ENCODE peak calls at places on chromosome 10, in eight cellular contexts. E is stomach, X is sigmoid colon, L is prostate gland, T is endothelial cell of umbilical vein, C is HepG2, V is H1, A is K562. Z is an unnamed sample.

GRCh38 chr10:131474426-131474825 is 162.9 kb upstream of the TCERG1L start:
- DNase-seq in E (no peak), T (no peak), V (no peak), C (no peak), X (no peak), A (no peak), L (no peak), Z (no peak)

GRCh38 chr10:89916481-89916880 is 215.1 kb downstream of the KIF20B start:
- DNase-seq in E (no peak), A (no peak), T (no peak), C (no peak), X (no peak), L (no peak), V (no peak), Z (no peak)

GRCh38 chr10:48496831-48497792 is 107.8 kb downstream of the ARHGAP22 start:
- DNase-seq in L (peak; percentile 1), T (peak; percentile 81), C (no peak), E (peak; percentile 13), V (no peak), X (no peak), A (no peak), Z (no peak)

GRCh38 chr10:102090772-102091171 is 25.6 kb downstream of the HPS6 start:
- DNase-seq in X (no peak), L (no peak), C (no peak), A (no peak), E (no peak), T (peak; percentile 23), V (no peak), Z (no peak)

GRCh38 chr10:33803248-33803647 is 468.8 kb upstream of the NRP1 start:
- DNase-seq in C (peak; percentile 41), A (no peak), V (no peak), E (no peak), T (peak; percentile 34), L (no peak), X (no peak), Z (no peak)

GRCh38 chr10:110225441-110225755 is 18.0 kb downstream of the MXI1 start:
- DNase-seq in T (no peak), E (no peak), A (no peak), X (no peak), V (no peak), L (no peak), C (no peak), Z (no peak)

GRCh38 chr10:129035052-129035805 is 431.8 kb upstream of the MGMT start:
- DNase-seq in V (no peak), C (no peak), L (no peak), X (no peak), A (no peak), T (peak; percentile 90), E (no peak), Z (no peak)

GRCh38 chr10:90592903-90593302 is 264.9 kb downstream of the HTR7 start:
- DNase-seq in E (no peak), X (no peak), V (peak; percentile 51), L (no peak), A (no peak), T (peak; percentile 55), C (peak; percentile 42), Z (no peak)

GRCh38 chr10:92690211-92691041 is 671 bp downstream of the HHEX start:
- DNase-seq in A (peak; percentile 50), V (no peak), E (peak; percentile 67), X (peak; percentile 80), T (peak; percentile 100), L (no peak), C (no peak), Z (peak; percentile 95)

GRCh38 chr10:17206210-17206709 is 4.8 kb upstream of the TRDMT1 start:
- DNase-seq in C (no peak), V (no peak), T (peak; percentile 42), X (no peak), A (no peak), E (no peak), L (no peak), Z (no peak)

GRCh38 chr10:36624551-36625100 is 500.8 kb upstream of the ANKRD30A start:
- DNase-seq in V (no peak), L (no peak), X (no peak), T (no peak), A (no peak), E (no peak), C (no peak), Z (no peak)

GRCh38 chr10:125940515-125940914 is 44.2 kb downstream of the FANK1 start:
- DNase-seq in A (no peak), V (no peak), X (no peak), L (no peak), E (no peak), C (no peak), T (no peak), Z (no peak)

GRCh38 chr10:88386204-88386877 is 196.8 kb downstream of the RNLS start:
- DNase-seq in V (no peak), L (no peak), X (no peak), E (no peak), C (peak; percentile 53), A (no peak), T (no peak), Z (no peak)

GRCh38 chr10:132630666-132631347 is 93.2 kb downstream of the INPP5A start:
- DNase-seq in X (peak; percentile 95), A (no peak), V (no peak), E (peak; percentile 70), C (no peak), T (no peak), L (no peak), Z (peak; percentile 79)

GRCh38 chr10:132632091-132632561 is 94.5 kb downstream of the INPP5A start:
- DNase-seq in E (no peak), X (peak; percentile 74), V (no peak), T (no peak), A (no peak), L (no peak), C (no peak), Z (no peak)

GRCh38 chr10:132632851-132633684 is 95.5 kb downstream of the INPP5A start:
- DNase-seq in L (no peak), C (no peak), E (no peak), V (no peak), X (peak; percentile 73), A (no peak), T (no peak), Z (peak; percentile 15)

GRCh38 chr10:132630156-132630555 is 92.6 kb downstream of the INPP5A start:
- DNase-seq in X (peak; percentile 55), T (no peak), A (no peak), V (no peak), E (no peak), L (no peak), C (no peak), Z (no peak)

GRCh38 chr10:132631348-132631735 is 93.8 kb downstream of the INPP5A start:
- DNase-seq in X (peak; percentile 96), L (peak; percentile 82), T (no peak), V (no peak), A (no peak), C (no peak), E (peak; percentile 78), Z (peak; percentile 79)
- TF ChIP-seq POLR2AphosphoS5 in X (peak; percentile 61), L (peak; percentile 85), T (no peak), V (no peak), A (no peak), C (no peak), E (peak; percentile 31), Z (no peak)

GRCh38 chr10:67666416-67667043 is 29.5 kb downstream of the CTNNA3 start:
- DNase-seq in E (no peak), L (no peak), A (peak; percentile 38), C (peak; percentile 21), X (no peak), T (peak; percentile 61), V (no peak), Z (no peak)

GRCh38 chr10:67663449-67664087 is 32.4 kb downstream of the CTNNA3 start:
- DNase-seq in X (no peak), T (no peak), V (no peak), C (no peak), L (no peak), A (no peak), E (no peak), Z (peak; percentile 29)

GRCh38 chr10:67664936-67665335 is 31.1 kb downstream of the CTNNA3 start:
- DNase-seq in V (no peak), X (no peak), T (no peak), E (no peak), A (no peak), C (no peak), L (no peak), Z (no peak)

GRCh38 chr10:67668448-67668847 is 27.5 kb downstream of the CTNNA3 start:
- DNase-seq in C (peak; percentile 3), X (no peak), A (no peak), T (peak; percentile 15), E (no peak), L (no peak), V (no peak), Z (no peak)

DNA sequence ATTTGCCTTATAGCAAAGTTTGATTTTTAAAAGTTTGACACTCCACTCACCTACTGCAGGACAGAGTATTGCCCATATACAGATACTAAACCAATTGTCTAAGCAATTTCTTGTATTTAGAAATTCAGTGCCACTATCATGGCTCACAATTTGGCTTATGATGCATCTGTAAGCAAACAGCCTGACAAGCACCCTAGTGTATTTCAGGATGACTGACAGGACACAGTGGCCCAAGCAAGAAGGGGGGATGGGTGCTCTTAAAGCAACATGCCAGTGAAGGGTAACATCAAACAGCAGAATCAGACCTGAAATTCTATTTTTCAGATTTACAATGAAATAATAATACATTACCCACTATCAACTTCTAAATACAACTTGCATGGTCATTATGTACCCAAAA is 30.5 kb downstream of the CTNNA3 start:
- DNase-seq in L (no peak), T (no peak), V (no peak), E (no peak), C (peak; percentile 9), A (no peak), X (no peak), Z (no peak)
- TF ChIP-seq POLR2A in L (no peak), T (no peak), V (no peak), E (no peak), C (no peak), A (no peak), X (no peak), Z (no peak)

DNA sequence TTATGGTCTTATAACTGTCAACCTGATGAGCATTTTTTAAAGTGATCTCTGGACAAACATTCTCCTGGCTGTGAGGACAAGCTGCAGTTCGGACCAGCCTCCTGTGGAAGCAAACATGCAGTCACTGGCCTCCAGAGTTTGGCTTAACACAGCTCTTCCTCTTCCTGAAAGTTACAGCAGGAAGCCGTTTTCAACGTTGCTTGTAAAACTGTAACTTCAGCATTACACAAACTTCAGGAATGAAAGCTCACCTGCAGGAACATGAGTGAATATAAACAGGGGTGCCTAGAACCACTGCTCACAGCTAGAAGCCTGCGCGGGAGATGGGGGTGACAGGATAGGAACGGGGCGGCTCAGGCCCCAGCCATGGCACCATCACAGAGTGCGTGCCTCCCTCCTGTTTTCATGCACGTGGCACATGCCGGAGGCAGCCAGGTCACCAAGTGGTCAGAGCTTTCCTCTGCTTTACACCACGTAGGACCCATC is 292.9 kb upstream of the PITRM1 start:
- DNase-seq in T (peak; percentile 63), E (no peak), V (no peak), C (no peak), X (no peak), A (no peak), L (peak; percentile 72), Z (peak; percentile 38)
- H3K27ac ChIP-seq in T (peak overlapping the region; percentile 4), E (peak overlapping the region; percentile 57), V (no peak overlapping the region), C (no peak overlapping the region), X (peak overlapping the region; percentile 91), A (no peak overlapping the region), L (peak overlapping the region; percentile 76), Z (peak overlapping the region; percentile 79)

DNA sequence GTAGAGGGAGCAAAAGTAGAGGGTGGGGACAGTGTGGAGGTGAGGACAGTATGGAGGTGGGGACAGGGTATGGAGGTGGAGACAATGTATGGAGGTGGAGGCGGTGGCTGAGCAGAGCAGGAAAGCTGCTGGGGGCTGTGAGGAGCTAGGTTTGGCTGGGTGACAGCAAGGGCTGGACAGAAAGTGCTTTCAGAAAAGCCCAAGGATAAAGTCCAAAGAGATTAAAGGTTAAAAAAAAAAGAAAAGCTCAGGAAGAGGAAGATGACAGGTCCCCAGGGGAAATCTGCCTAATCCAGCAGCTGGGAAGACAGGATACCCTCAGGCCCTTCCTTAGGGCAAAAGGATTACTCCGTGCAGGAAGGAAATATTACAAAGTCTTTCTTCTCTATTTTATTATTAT is 32.1 kb upstream of the PFKFB3 start:
- DNase-seq in X (no peak), A (no peak), L (no peak), T (peak; percentile 58), E (no peak), V (no peak), C (no peak), Z (no peak)
- TF ChIP-seq POLR2AphosphoS5 in X (no peak), A (no peak), L (no peak), T (peak; percentile 81), E (no peak), V (no peak), C (no peak), Z (no peak)

Z was measured in upper lobe of left lung.